ENCODE peak calls at places on chromosomes 4 and X, in six cellular contexts. One of them, this sample, is unnamed. For H3K36me3, the result is how much of the 10 kb centered on the place peaks cover.

GRCh38 chrX:50579955-50580354 is 109.3 kb upstream of the DGKK start:
- DNase-seq in Caco-2: peak
- DNase-seq in kidney epithelial cell: peak
- DNase-seq in K562: peak
- DNase-seq in brain microvascular endothelial cell: peak
- DNase-seq in adrenal gland: peak
- DNase-seq in this sample: peak

GRCh38 chrX:39456894-39457600 is 640.7 kb downstream of the BCOR start:
- DNase-seq in Caco-2: no peak
- DNase-seq in kidney epithelial cell: no peak
- DNase-seq in K562: no peak
- DNase-seq in brain microvascular endothelial cell: no peak
- DNase-seq in adrenal gland: no peak
- DNase-seq in this sample: no peak

GRCh38 chr4:146095091-146095690 is 80.3 kb upstream of the LSM6 start:
- DNase-seq in Caco-2: peak
- DNase-seq in kidney epithelial cell: peak
- DNase-seq in K562: peak
- DNase-seq in brain microvascular endothelial cell: peak
- DNase-seq in adrenal gland: peak
- DNase-seq in this sample: no peak

GRCh38 chr4:38141808-38142500 is 181.8 kb downstream of the PTTG2 start:
- DNase-seq in Caco-2: no peak
- DNase-seq in kidney epithelial cell: no peak
- DNase-seq in K562: no peak
- DNase-seq in brain microvascular endothelial cell: peak
- DNase-seq in adrenal gland: no peak
- DNase-seq in this sample: no peak

GRCh38 chrX:120302434-120302833 is 8.8 kb downstream of the TMEM255A start:
- DNase-seq in Caco-2: no peak
- DNase-seq in kidney epithelial cell: no peak
- DNase-seq in K562: no peak
- DNase-seq in brain microvascular endothelial cell: no peak
- DNase-seq in adrenal gland: no peak
- DNase-seq in this sample: no peak

GRCh38 chr4:137677851-137678250 is 145.6 kb upstream of the PCDH18 start:
- DNase-seq in Caco-2: no peak
- DNase-seq in kidney epithelial cell: peak
- DNase-seq in K562: no peak
- DNase-seq in brain microvascular endothelial cell: no peak
- DNase-seq in adrenal gland: no peak
- DNase-seq in this sample: peak

GRCh38 chr4:36439556-36439955 is 158.1 kb downstream of the DTHD1 start:
- DNase-seq in Caco-2: no peak
- DNase-seq in kidney epithelial cell: no peak
- DNase-seq in K562: no peak
- DNase-seq in brain microvascular endothelial cell: no peak
- DNase-seq in adrenal gland: no peak
- DNase-seq in this sample: no peak

GRCh38 chr4:25107827-25108516 is 52.3 kb downstream of the SEPSECS start:
- DNase-seq in Caco-2: no peak
- DNase-seq in kidney epithelial cell: no peak
- DNase-seq in K562: no peak
- DNase-seq in brain microvascular endothelial cell: no peak
- DNase-seq in adrenal gland: no peak
- DNase-seq in this sample: no peak

GRCh38 chrX:39528161-39528560 is 569.6 kb downstream of the BCOR start:
- DNase-seq in Caco-2: no peak
- DNase-seq in kidney epithelial cell: no peak
- DNase-seq in K562: no peak
- DNase-seq in brain microvascular endothelial cell: no peak
- DNase-seq in adrenal gland: no peak
- DNase-seq in this sample: no peak

GRCh38 chr4:10461091-10461849 is 4.0 kb upstream of the ZNF518B start:
- DNase-seq in Caco-2: no peak
- DNase-seq in kidney epithelial cell: no peak
- DNase-seq in K562: peak
- DNase-seq in brain microvascular endothelial cell: no peak
- DNase-seq in adrenal gland: peak
- DNase-seq in this sample: no peak

GRCh38 chr4:82998898-82999297 is 11.7 kb downstream of the LIN54 start:
- DNase-seq in Caco-2: no peak
- DNase-seq in kidney epithelial cell: no peak
- DNase-seq in K562: no peak
- DNase-seq in brain microvascular endothelial cell: no peak
- DNase-seq in adrenal gland: no peak
- DNase-seq in this sample: no peak

DNA sequence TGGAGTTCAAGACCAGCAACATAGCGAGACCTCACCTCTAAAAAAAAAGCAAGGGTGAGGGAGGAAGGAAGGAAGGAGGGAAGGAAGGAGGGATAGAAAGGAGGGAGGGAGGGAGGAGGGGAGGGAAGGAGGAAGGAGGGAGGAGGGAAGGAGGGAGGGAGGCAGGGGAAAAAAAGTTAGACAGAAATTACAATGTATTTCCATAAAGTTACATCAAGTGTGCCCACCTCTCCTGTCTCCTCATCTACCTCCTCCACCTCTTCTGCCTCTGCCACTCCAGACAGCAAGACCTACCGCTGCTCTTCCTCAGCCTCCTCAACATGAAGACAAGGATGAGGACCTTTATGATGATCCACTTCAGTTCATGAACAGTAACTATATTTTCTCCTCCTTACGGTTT is 8.3 kb downstream of the LIN54 start:
- DNase-seq in Caco-2: no peak
- DNase-seq in kidney epithelial cell: no peak
- DNase-seq in K562: no peak
- DNase-seq in brain microvascular endothelial cell: no peak
- DNase-seq in adrenal gland: no peak
- DNase-seq in this sample: no peak
- H3K36me3 ChIP-seq in Caco-2: under half
- H3K36me3 ChIP-seq in kidney epithelial cell: under half
- H3K36me3 ChIP-seq in K562: under half
- H3K36me3 ChIP-seq in brain microvascular endothelial cell: under half
- H3K36me3 ChIP-seq in adrenal gland: under half
- H3K36me3 ChIP-seq in this sample: under half

DNA sequence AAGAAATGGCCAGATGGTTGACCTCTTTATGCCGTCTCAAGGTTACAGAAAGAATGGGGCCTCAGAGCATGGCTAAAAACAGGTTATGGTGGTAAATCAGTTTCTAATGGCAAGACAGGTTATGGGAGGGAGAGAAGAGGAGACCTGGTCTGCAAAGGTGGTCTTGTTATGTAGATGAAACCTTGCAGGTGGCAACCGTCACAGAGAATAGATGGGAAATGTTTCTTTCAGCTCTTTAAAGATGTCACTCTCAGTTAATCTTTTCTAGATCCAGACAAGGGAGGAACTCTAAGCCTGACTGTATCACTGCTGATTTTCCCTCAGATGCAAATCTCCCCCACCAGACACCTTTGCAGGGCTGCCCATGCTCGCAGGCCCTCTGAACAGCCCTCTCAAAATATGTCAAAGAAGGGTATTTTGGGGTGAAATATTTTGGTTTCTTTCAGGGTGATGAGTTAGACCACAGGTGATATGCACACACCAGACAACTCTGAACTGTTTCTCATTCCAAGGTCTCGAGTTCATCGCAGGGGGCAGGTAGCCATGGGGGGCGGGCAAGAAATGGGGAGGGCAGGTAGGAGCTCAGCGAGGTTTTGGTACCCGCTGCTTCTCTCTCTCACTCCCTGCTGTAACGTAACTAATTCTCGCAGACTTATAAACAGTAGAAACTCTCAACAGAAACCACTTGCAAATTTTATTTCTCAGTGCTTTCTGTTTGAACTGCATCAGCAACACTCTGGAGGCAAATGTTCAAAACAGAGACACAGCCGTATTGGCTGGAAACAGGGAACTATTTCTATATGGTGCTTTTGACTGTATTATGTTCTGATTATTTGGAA is 32.4 kb downstream of the CASP3 start:
- DNase-seq in Caco-2: no peak
- DNase-seq in kidney epithelial cell: no peak
- DNase-seq in K562: no peak
- DNase-seq in brain microvascular endothelial cell: no peak
- DNase-seq in adrenal gland: no peak
- DNase-seq in this sample: no peak
- H3K4me3 ChIP-seq in Caco-2: no peak
- H3K4me3 ChIP-seq in kidney epithelial cell: no peak
- H3K4me3 ChIP-seq in K562: no peak
- H3K4me3 ChIP-seq in brain microvascular endothelial cell: no peak
- H3K4me3 ChIP-seq in adrenal gland: no peak
- H3K4me3 ChIP-seq in this sample: no peak

GRCh38 chrX:13761606-13762005 is 27.1 kb downstream of the OFD1 start:
- DNase-seq in Caco-2: no peak
- DNase-seq in kidney epithelial cell: no peak
- DNase-seq in K562: peak
- DNase-seq in brain microvascular endothelial cell: no peak
- DNase-seq in adrenal gland: no peak
- DNase-seq in this sample: no peak

GRCh38 chrX:13764284-13764683 is 29.7 kb downstream of the OFD1 start:
- DNase-seq in Caco-2: no peak
- DNase-seq in kidney epithelial cell: no peak
- DNase-seq in K562: no peak
- DNase-seq in brain microvascular endothelial cell: no peak
- DNase-seq in adrenal gland: no peak
- DNase-seq in this sample: no peak

GRCh38 chrX:13762015-13762414 is 27.5 kb downstream of the OFD1 start:
- DNase-seq in Caco-2: no peak
- DNase-seq in kidney epithelial cell: no peak
- DNase-seq in K562: no peak
- DNase-seq in brain microvascular endothelial cell: no peak
- DNase-seq in adrenal gland: no peak
- DNase-seq in this sample: no peak

GRCh38 chrX:13763489-13763888 is 28.9 kb downstream of the OFD1 start:
- DNase-seq in Caco-2: no peak
- DNase-seq in kidney epithelial cell: no peak
- DNase-seq in K562: no peak
- DNase-seq in brain microvascular endothelial cell: no peak
- DNase-seq in adrenal gland: no peak
- DNase-seq in this sample: no peak

DNA sequence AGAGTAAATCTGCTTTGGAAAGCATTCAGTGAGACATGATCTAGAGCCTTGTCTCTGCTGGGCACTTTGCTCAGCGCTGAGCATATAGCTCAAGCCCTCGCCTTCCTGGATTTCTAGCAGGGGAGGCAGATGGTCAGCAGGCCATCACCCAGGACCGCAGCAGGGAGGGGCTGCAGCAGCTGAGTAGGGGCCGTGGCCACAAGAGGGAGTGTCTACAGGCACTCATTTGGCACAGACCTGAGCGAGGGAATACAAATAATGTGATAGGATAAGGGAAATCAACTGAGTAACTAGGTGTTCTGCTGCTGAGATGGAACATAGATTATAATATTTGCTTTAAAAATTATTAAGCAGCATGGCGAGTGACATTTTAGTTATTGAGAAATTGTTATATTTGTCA is 30.2 kb downstream of the OFD1 start:
- DNase-seq in Caco-2: peak
- DNase-seq in kidney epithelial cell: no peak
- DNase-seq in K562: no peak
- DNase-seq in brain microvascular endothelial cell: peak
- DNase-seq in adrenal gland: no peak
- DNase-seq in this sample: no peak
- H3K36me3 ChIP-seq in Caco-2: under half
- H3K36me3 ChIP-seq in kidney epithelial cell: under half
- H3K36me3 ChIP-seq in K562: half or more
- H3K36me3 ChIP-seq in brain microvascular endothelial cell: under half
- H3K36me3 ChIP-seq in adrenal gland: under half
- H3K36me3 ChIP-seq in this sample: under half

DNA sequence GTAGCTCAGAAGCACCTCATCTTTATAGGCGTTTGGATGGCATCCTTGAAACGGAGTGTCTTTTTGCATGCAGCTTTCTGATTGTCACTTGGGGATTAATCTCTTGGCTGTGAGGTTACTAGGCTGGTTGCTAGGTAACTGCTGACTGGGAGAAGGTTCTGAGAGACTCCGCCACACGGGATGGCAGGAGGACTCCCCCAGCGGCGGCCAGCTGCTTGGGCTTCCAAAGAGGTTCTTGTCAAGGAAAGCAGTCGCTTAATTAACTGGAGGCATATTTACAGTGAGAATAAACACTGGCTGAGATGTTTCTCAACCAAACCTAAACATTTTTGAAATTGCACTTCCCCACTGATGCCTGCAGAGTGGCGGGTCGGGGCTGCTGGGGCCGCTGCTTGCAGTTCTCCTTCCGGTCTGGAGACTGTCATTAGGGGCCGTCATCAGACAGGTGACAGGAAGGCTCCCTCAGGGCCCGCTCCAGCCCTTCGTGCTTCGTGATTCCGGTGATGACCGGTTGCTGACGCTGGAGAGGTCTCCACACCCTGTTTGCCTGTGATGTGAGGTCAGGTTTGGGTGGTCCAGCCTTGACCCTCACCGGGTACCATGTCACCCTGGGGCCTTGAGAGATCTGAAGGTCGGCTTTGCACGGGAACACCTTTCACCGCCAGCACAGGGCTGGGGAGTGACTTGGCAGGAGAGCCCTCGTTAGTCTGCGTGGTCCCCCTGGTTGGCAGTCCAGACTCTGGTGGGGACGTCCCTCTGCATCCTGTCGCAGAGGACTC is 9.1 kb downstream of the NSG1 start:
- DNase-seq in Caco-2: peak
- DNase-seq in kidney epithelial cell: no peak
- DNase-seq in K562: no peak
- DNase-seq in brain microvascular endothelial cell: peak
- DNase-seq in adrenal gland: no peak
- DNase-seq in this sample: no peak
- H3K4me3 ChIP-seq in Caco-2: no peak
- H3K4me3 ChIP-seq in kidney epithelial cell: no peak
- H3K4me3 ChIP-seq in K562: no peak
- H3K4me3 ChIP-seq in brain microvascular endothelial cell: no peak
- H3K4me3 ChIP-seq in adrenal gland: no peak
- H3K4me3 ChIP-seq in this sample: no peak

GRCh38 chr4:113741971-113742370 is 19.6 kb downstream of the CAMK2D start:
- DNase-seq in Caco-2: no peak
- DNase-seq in kidney epithelial cell: no peak
- DNase-seq in K562: no peak
- DNase-seq in brain microvascular endothelial cell: no peak
- DNase-seq in adrenal gland: no peak
- DNase-seq in this sample: no peak
- H3K36me3 ChIP-seq in Caco-2: under half
- H3K36me3 ChIP-seq in kidney epithelial cell: under half
- H3K36me3 ChIP-seq in K562: under half
- H3K36me3 ChIP-seq in brain microvascular endothelial cell: under half
- H3K36me3 ChIP-seq in adrenal gland: under half
- H3K36me3 ChIP-seq in this sample: under half

DNA sequence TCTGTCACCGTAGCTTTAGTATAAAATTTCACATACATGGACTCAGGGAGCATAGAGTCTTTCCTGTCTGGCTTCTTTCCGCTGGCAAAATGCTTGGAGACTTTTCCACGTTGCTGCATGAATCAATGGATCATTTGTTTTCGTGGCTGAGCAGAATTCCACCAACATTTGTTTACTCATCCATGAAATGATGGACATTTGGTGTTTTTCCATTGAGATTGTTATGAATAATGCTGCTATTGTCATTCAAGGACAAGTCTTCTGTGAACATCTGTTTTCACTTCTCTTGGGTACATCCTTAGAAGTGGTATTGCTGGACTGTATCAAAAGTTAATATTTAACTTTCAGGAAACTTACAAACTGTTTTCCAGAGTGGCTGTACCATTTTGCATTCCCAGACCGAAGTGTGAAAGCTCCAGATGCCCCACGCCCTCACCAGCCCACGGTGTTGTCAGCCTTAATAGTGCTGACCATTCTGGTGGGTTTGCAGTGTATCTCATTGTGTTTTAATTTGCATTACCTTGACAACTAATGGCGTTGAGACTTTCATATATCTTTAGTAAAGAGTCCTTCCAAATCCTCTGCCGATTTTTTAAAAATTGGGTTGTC is 5.8 kb upstream of the TMEM271 start:
- DNase-seq in Caco-2: no peak
- DNase-seq in kidney epithelial cell: no peak
- DNase-seq in K562: no peak
- DNase-seq in brain microvascular endothelial cell: no peak
- DNase-seq in adrenal gland: no peak
- DNase-seq in this sample: no peak
- H3K4me3 ChIP-seq in Caco-2: no peak
- H3K4me3 ChIP-seq in kidney epithelial cell: no peak
- H3K4me3 ChIP-seq in K562: no peak
- H3K4me3 ChIP-seq in brain microvascular endothelial cell: no peak
- H3K4me3 ChIP-seq in adrenal gland: no peak
- H3K4me3 ChIP-seq in this sample: no peak